ENCODE peak calls at places on chromosomes 11 and 22, in six cellular contexts. U is tibial nerve, L is heart left ventricle, T is BJ, Y is fibroblast of the aortic adventitia, X is sigmoid colon. B is an unnamed sample.

GRCh38 chr11:65132988-65133700 is 1.2 kb downstream of the SYVN1 start:
- DNase-seq in U (no peak), L (no peak), T (no peak), Y (no peak), X (peak; percentile 69), B (no peak)

GRCh38 chr22:19271856-19272535 is 19.5 kb downstream of the CLTCL1 start:
- DNase-seq in U (no peak), L (no peak), T (no peak), Y (no peak), X (no peak), B (no peak)

GRCh38 chr22:38228873-38229740 is 27.3 kb downstream of the MAFF start:
- DNase-seq in U (no peak), L (no peak), T (peak; percentile 35), Y (peak; percentile 92), X (no peak), B (no peak)

GRCh38 chr11:111843659-111844058 is 27.7 kb downstream of the ALG9 start:
- DNase-seq in U (no peak), L (no peak), T (no peak), Y (no peak), X (no peak), B (no peak)

GRCh38 chr11:44566952-44567875 is 1.8 kb downstream of the CD82 start:
- DNase-seq in U (no peak), L (no peak), T (no peak), Y (no peak), X (peak; percentile 51), B (no peak)

GRCh38 chr22:38193580-38193979 is 8.2 kb upstream of the MAFF start:
- DNase-seq in U (no peak), L (no peak), T (no peak), Y (peak; percentile 59), X (no peak), B (no peak)

GRCh38 chr11:86151188-86152005 is 82.5 kb upstream of the PICALM start:
- DNase-seq in U (peak; percentile 21), L (peak; percentile 39), T (no peak), Y (peak; percentile 55), X (peak; percentile 79), B (no peak)

GRCh38 chr11:11841121-11841604 is 609 bp upstream of the USP47 start:
- DNase-seq in U (peak; percentile 27), L (peak; percentile 50), T (no peak), Y (peak; percentile 35), X (peak; percentile 75), B (no peak)

GRCh38 chr11:34333787-34334186 is 24.0 kb downstream of the ABTB2 start:
- DNase-seq in U (no peak), L (no peak), T (no peak), Y (no peak), X (no peak), B (no peak)

GRCh38 chr11:130882138-130882551 is 34.1 kb downstream of the SNX19 start:
- DNase-seq in U (no peak), L (peak; percentile 59), T (no peak), Y (peak; percentile 24), X (no peak), B (no peak)

GRCh38 chr22:41531736-41532477 is 12.4 kb downstream of the POLR3H start:
- DNase-seq in U (no peak), L (no peak), T (no peak), Y (no peak), X (no peak), B (no peak)

GRCh38 chr11:126403658-126404057 is 48.2 kb downstream of the ST3GAL4 start:
- DNase-seq in U (no peak), L (no peak), T (no peak), Y (no peak), X (no peak), B (no peak)

GRCh38 chr22:37222440-37222971 is 10.2 kb upstream of the SSTR3 start:
- DNase-seq in U (no peak), L (no peak), T (no peak), Y (no peak), X (no peak), B (no peak)

GRCh38 chr11:31001432-31001831 is 368.1 kb downstream of the DCDC1 start:
- DNase-seq in U (no peak), L (no peak), T (no peak), Y (no peak), X (no peak), B (no peak)

GRCh38 chr11:111417766-111418435 is 38.8 kb upstream of the POU2AF1 start:
- DNase-seq in U (peak; percentile 76), L (peak; percentile 40), T (peak; percentile 53), Y (peak; percentile 89), X (peak; percentile 94), B (no peak)

GRCh38 chr11:8095356-8095755 is 14.3 kb downstream of the TUB start:
- DNase-seq in U (no peak), L (no peak), T (no peak), Y (no peak), X (peak; percentile 58), B (no peak)

GRCh38 chr11:17547932-17548331 is 873 bp downstream of the OTOG start:
- DNase-seq in U (no peak), L (no peak), T (no peak), Y (no peak), X (no peak), B (no peak)
- TF ChIP-seq CTCF in U (no peak), L (no peak), T (no peak), Y (no peak), X (no peak), B (no peak)

DNA sequence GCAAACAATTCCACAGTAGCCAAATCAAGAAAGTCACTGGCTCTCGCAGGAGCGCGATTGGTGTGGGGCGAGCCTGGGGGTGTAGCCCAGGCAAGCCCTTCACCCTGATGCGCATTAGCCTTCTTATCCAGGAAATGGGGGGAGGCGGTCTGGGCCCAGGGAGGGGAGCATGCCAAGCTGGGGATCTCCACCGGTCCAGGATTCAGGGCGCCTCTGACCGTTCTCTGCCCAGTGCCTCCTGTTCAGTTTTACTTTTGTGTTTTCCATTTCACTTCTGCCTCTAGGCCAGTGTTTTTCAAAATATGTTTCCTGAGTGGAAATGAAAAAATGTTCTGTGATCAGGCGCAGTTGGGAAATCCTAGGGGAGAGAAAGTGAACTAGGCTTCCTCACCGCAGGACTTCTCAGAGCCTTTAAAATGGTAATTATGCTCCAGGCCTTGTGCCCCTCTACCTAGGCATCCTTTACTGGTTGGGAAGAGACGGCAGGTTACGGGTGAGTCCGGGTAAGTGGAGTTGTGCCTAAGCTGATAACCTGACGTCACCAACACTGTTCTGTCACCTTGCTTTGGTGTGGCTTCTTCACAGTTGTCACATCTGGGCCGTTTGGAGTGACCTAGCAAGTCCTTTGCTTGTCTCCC is 18.4 kb downstream of the LRP5 start:
- DNase-seq in U (no peak), L (no peak), T (no peak), Y (no peak), X (peak; percentile 63), B (no peak)
- H3K4me3 ChIP-seq in U (no peak overlapping the region), L (no peak overlapping the region), T (no peak overlapping the region), Y (no peak overlapping the region), X (no peak overlapping the region), B (no peak overlapping the region)

GRCh38 chr11:91374794-91375193 is 849.8 kb upstream of the FAT3 start:
- DNase-seq in U (no peak), L (no peak), T (no peak), Y (no peak), X (no peak), B (no peak)

GRCh38 chr11:91373497-91373896 is 851.1 kb upstream of the FAT3 start:
- DNase-seq in U (no peak), L (no peak), T (no peak), Y (no peak), X (no peak), B (no peak)
- TF ChIP-seq CTCF in U (no peak), L (no peak), T (no peak), Y (no peak), X (no peak), B (no peak)

DNA sequence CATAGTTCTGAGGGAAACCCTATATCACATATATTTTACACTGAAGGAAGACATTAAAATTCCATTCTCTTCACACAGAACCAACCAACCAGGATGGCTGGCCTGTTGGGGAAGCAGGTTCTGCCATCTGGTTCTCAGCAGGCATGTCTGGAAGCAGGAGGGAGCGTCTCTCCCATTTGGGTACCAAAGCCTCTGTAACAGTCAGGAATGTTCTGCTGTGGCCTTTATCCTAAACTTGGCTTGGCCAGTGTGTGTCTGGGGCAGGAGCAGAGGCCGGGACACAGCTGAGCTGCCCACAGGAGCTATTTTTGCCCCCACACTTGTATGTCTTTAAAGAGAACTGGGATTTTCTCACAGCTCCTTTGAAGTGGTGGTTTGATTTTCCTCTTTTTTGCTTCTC is 29.3 kb downstream of the SGSM3 start:
- DNase-seq in U (no peak), L (no peak), T (no peak), Y (no peak), X (no peak), B (no peak)
- H3K4me3 ChIP-seq in U (no peak overlapping the region), L (no peak overlapping the region), T (no peak overlapping the region), Y (no peak overlapping the region), X (no peak overlapping the region), B (no peak overlapping the region)

DNA sequence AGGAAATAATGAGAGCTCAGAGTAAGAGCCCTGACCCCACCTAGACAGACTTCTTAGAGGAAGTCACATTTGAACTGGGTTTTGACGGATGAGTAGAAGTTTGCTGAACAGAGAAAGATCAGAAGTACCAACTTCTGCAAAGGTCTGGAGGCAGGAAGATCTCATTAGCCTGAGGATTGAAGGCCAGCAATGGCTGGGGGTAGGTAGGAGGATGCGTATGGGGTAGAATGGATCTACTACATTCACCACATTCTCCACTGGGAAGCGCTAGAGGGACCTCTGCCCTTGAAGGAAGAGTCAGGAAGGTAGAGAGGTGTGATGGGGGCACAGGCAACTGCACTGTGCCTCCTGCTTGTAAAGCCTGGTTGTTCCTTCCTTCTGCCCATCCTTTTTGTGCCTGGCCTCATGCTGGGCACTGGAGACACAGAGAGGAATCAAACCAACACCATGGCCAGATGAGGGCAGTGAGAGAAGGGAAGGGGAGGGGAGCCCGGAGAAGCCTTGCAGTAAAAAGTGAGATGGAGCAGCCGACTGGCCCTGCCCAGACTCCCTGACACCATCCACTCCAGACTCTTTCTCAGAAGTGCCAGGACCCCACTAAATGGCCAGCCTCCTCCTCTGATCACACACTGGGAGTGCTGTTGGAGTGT is 4.9 kb downstream of the TPBGL start:
- DNase-seq in U (no peak), L (no peak), T (no peak), Y (no peak), X (no peak), B (no peak)
- TF ChIP-seq CTCF in U (no peak), L (no peak), T (no peak), Y (no peak), X (no peak), B (no peak)

DNA sequence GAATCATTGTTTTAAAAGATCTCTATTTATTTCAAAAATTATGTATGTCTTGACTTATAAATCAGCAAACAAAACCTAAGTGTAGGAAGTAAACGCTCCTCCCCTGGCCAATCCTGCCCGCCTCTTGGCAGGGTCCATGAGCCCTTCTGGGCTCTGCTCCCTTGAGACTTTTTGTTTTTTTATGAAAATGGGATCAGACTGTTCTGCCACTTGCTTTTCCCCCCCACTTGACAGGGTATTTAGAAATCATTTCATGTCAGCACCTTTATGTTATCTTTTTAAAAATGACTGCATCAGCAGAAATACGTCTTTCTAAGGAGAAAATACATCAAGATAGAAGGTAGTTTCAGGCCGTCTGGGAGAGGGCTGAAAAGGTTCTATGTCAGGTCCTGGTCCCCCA is 35.6 kb downstream of the FBLN1 start:
- DNase-seq in U (no peak), L (no peak), T (no peak), Y (no peak), X (no peak), B (no peak)
- H3K4me3 ChIP-seq in U (no peak overlapping the region), L (no peak overlapping the region), T (no peak overlapping the region), Y (no peak overlapping the region), X (peak overlapping the region; percentile 8), B (no peak overlapping the region)

GRCh38 chr11:57667715-57668466 is at the start of gene ZDHHC5:
- DNase-seq in U (peak; percentile 97), L (peak; percentile 100), T (peak; percentile 98), Y (peak; percentile 100), X (peak; percentile 100), B (peak; percentile 98)
- TF ChIP-seq CTCF in U (peak; percentile 80), L (peak; percentile 66), T (peak; percentile 22), Y (peak; percentile 7), X (no peak), B (peak; percentile 14)